ENCODE peak calls at places on chromosome 18, in nine cellular contexts. G is amniotic stem cell; W is GM03348; C is HTR-8/SVneo; L is pons; O is stimulated activated CD8-positive, alpha-beta memory T cell treated with anti-CD3 and anti-CD28 coated beads, Interleukin-15, amount 100 ng/mL, for 24 hours; I is prostate gland; U is choroid plexus epithelial cell; M is CD8-positive, alpha-beta T cell. D is an unnamed sample.

GRCh38 chr18:50970006-50970405 is 2.2 kb downstream of the ELAC1 start:
- DNase-seq in U (no peak), M (no peak), G (no peak), L (no peak), W (no peak), O (no peak), I (peak; percentile 78), C (no peak), D (no peak)

GRCh38 chr18:37124511-37124910 is 295.6 kb downstream of the KIAA1328 start:
- DNase-seq in C (no peak), U (peak; percentile 38), G (no peak), O (no peak), M (no peak), L (no peak), I (no peak), W (no peak), D (no peak)

GRCh38 chr18:3044931-3045698 is 32.2 kb upstream of the LPIN2 start:
- DNase-seq in G (no peak), U (peak; percentile 30), L (peak; percentile 37), O (no peak), W (no peak), M (no peak), I (peak; percentile 53), C (no peak), D (no peak)

GRCh38 chr18:67651438-67651837 is 134.9 kb upstream of the DSEL start:
- DNase-seq in L (peak; percentile 14), W (peak; percentile 33), G (no peak), M (no peak), O (no peak), C (no peak), I (no peak), U (no peak), D (no peak)

GRCh38 chr18:8248576-8248975 is 360.7 kb upstream of the RAB12 start:
- DNase-seq in O (no peak), U (no peak), I (no peak), G (no peak), M (no peak), L (no peak), W (no peak), C (no peak), D (no peak)

GRCh38 chr18:36650206-36650605 is 178.6 kb downstream of the TPGS2 start:
- DNase-seq in O (no peak), G (no peak), L (no peak), W (no peak), M (no peak), U (no peak), C (no peak), I (no peak), D (no peak)

GRCh38 chr18:56861244-56861643 is 210.1 kb downstream of the WDR7 start:
- DNase-seq in M (no peak), W (no peak), L (peak; percentile 42), G (no peak), I (no peak), C (no peak), O (no peak), U (peak; percentile 5), D (no peak)

GRCh38 chr18:2515908-2516625 is 55.2 kb downstream of the METTL4 start:
- DNase-seq in U (peak; percentile 93), G (peak; percentile 58), O (no peak), M (no peak), I (no peak), W (peak; percentile 65), C (peak; percentile 67), L (no peak), D (no peak)

GRCh38 chr18:59640721-59641120 is 56.5 kb downstream of the CCBE1 start:
- DNase-seq in L (no peak), C (no peak), U (no peak), I (no peak), O (no peak), W (no peak), M (no peak), G (no peak), D (no peak)

GRCh38 chr18:78915446-78916008 is 64.1 kb upstream of the SALL3 start:
- DNase-seq in C (no peak), U (no peak), M (no peak), L (no peak), O (no peak), I (no peak), G (no peak), W (no peak), D (no peak)

GRCh38 chr18:48090021-48090420 is 159.6 kb upstream of the SMAD2 start:
- DNase-seq in W (no peak), C (no peak), L (no peak), U (no peak), I (no peak), G (no peak), O (no peak), M (no peak), D (no peak)

GRCh38 chr18:79405781-79406575 is 10.2 kb downstream of the NFATC1 start:
- DNase-seq in O (no peak), L (peak; percentile 74), U (no peak), G (no peak), M (peak; percentile 88), C (no peak), W (no peak), I (no peak), D (peak; percentile 95)

GRCh38 chr18:31429623-31430022 is 17.9 kb upstream of the DSG3 start:
- DNase-seq in C (no peak), G (no peak), M (no peak), I (no peak), W (no peak), O (no peak), U (no peak), L (no peak), D (no peak)

GRCh38 chr18:42534313-42534712 is 579.3 kb downstream of the PIK3C3 start:
- DNase-seq in M (no peak), I (no peak), L (no peak), C (no peak), G (no peak), W (no peak), U (no peak), O (no peak), D (no peak)

GRCh38 chr18:6747646-6748045 is 18.1 kb downstream of the ARHGAP28 start:
- DNase-seq in U (peak; percentile 96), O (no peak), I (no peak), L (no peak), C (no peak), G (peak; percentile 43), M (no peak), W (peak; percentile 31), D (no peak)

GRCh38 chr18:40867452-40867851 is 1087.6 kb upstream of the PIK3C3 start:
- DNase-seq in L (no peak), G (peak; percentile 44), U (peak; percentile 94), O (no peak), W (peak; percentile 9), I (no peak), M (no peak), C (peak; percentile 3), D (no peak)

GRCh38 chr18:8730080-8730827 is 24.9 kb downstream of the MTCL1 start:
- DNase-seq in U (peak; percentile 93), M (no peak), C (peak; percentile 73), O (no peak), L (peak; percentile 67), I (peak; percentile 35), W (no peak), G (peak; percentile 31), D (no peak)

D was measured in T-cell.